ENCODE peak calls at places on chromosomes 6 and 20, in six cellular contexts. I is neural crest cell; G is stimulated activated CD4-positive, alpha-beta T cell treated with anti-CD3 and anti-CD28 coated beads, Interleukin-12 subunit alpha, Interleukin-12 subunit beta, amount 100 ng/mL, for 24 hours; Z is T follicular helper cell; N is BE2C; F is activated naive CD8-positive, alpha-beta T cell treated with anti-CD3 and anti-CD28 coated beads, Interleukin-2, amount 50 U/mL, for 24 hours. W is an unnamed sample.

GRCh38 chr20:39674842-39675241 is 712.7 kb downstream of the DHX35 start:
- DNase-seq in F (no peak), Z (no peak), I (no peak), G (no peak), N (no peak), W (no peak)

GRCh38 chr6:160042788-160043301 is 74.0 kb downstream of the IGF2R start:
- DNase-seq in N (no peak), F (no peak), G (no peak), Z (no peak), I (no peak), W (peak; percentile 66)

GRCh38 chr6:79868098-79868722 is 79.1 kb downstream of the ELOVL4 start:
- DNase-seq in Z (no peak), N (peak; percentile 69), I (peak; percentile 60), F (peak; percentile 18), G (no peak), W (peak; percentile 71)

GRCh38 chr6:102195311-102195710 is 801.8 kb downstream of the GRIK2 start:
- DNase-seq in I (no peak), F (no peak), Z (no peak), G (no peak), N (no peak), W (no peak)

GRCh38 chr6:138944412-138944811 is 43.6 kb downstream of the REPS1 start:
- DNase-seq in I (no peak), G (no peak), N (no peak), F (peak; percentile 19), Z (no peak), W (peak; percentile 42)

GRCh38 chr6:109498049-109498448 is 15.0 kb upstream of the ZBTB24 start:
- DNase-seq in F (no peak), Z (no peak), I (no peak), N (no peak), G (no peak), W (no peak)

GRCh38 chr6:149026530-149026942 is 279.7 kb downstream of the UST start:
- DNase-seq in N (peak; percentile 51), I (peak; percentile 33), F (peak; percentile 49), G (no peak), Z (no peak), W (peak; percentile 58)

GRCh38 chr20:42604998-42605970 is 584.4 kb downstream of the PTPRT start:
- DNase-seq in Z (no peak), N (no peak), F (no peak), G (no peak), I (no peak), W (no peak)

W was measured in GM03348.